ENCODE peak calls at places on chromosomes 16 and 17, in four cellular contexts. S, J, G and C are unnamed samples.

GRCh38 chr17:32288600-32288999 is 23.0 kb downstream of the RHBDL3 start:
- DNase-seq in S (no peak), J (no peak), G (no peak), C (no peak)

GRCh38 chr17:44211281-44212265 is 7.9 kb downstream of the UBTF start:
- DNase-seq in J (no peak), G (no peak), S (no peak), C (no peak)

GRCh38 chr16:56631197-56631596 is 1.3 kb upstream of the MT1M start:
- DNase-seq in G (no peak), J (no peak), S (no peak), C (no peak)

GRCh38 chr16:57982345-57982744 is 11.4 kb upstream of the CNGB1 start:
- DNase-seq in G (no peak), S (no peak), J (no peak), C (no peak)

GRCh38 chr16:19815418-19815817 is 69.2 kb downstream of the GPRC5B start:
- DNase-seq in G (no peak), J (no peak), S (no peak), C (no peak)

GRCh38 chr17:58196610-58197009 is 4.1 kb downstream of the EPX start:
- DNase-seq in J (no peak), G (no peak), S (no peak), C (no peak)

GRCh38 chr16:60031751-60032150 is 1297.6 kb upstream of the GOT2 start:
- DNase-seq in G (no peak), S (peak; percentile 55), J (no peak), C (no peak)

GRCh38 chr16:54277845-54278703 is 8.5 kb downstream of the IRX3 start:
- DNase-seq in S (no peak), G (no peak), J (peak; percentile 79), C (no peak)

GRCh38 chr17:66634193-66634592 is 200.7 kb upstream of the CACNG5 start:
- DNase-seq in J (no peak), S (no peak), G (no peak), C (no peak)

GRCh38 chr17:54749157-54749556 is 151.5 kb upstream of the TOM1L1 start:
- DNase-seq in S (no peak), J (peak; percentile 7), G (no peak), C (no peak)

GRCh38 chr16:58063377-58064076 is 38.0 kb downstream of the MMP15 start:
- DNase-seq in S (no peak), J (no peak), G (peak; percentile 3), C (no peak)

GRCh38 chr16:569445-570254 is at the start of gene PIGQ:
- DNase-seq in J (peak; percentile 90), S (peak; percentile 47), G (peak; percentile 79), C (peak; percentile 82)

GRCh38 chr17:27326585-27326984 is 32.7 kb downstream of the WSB1 start:
- DNase-seq in S (no peak), J (no peak), G (no peak), C (no peak)

GRCh38 chr17:80498242-80498919 is 22.0 kb upstream of the NPTX1 start:
- DNase-seq in S (peak; percentile 77), G (no peak), J (peak; percentile 59), C (peak; percentile 82)

GRCh38 chr16:31436221-31437045 is 6.2 kb downstream of the ZNF843 start:
- DNase-seq in G (no peak), J (no peak), S (no peak), C (no peak)

GRCh38 chr16:49600541-49600940 is 226.9 kb downstream of the C16orf78 start:
- DNase-seq in S (no peak), G (no peak), J (no peak), C (no peak)

GRCh38 chr17:36657763-36658490 is 56.5 kb downstream of the MRM1 start:
- DNase-seq in J (peak; percentile 76), S (no peak), G (peak; percentile 20), C (peak; percentile 28)

GRCh38 chr17:17677299-17678040 is 3.8 kb upstream of the RAI1 start:
- DNase-seq in G (no peak), J (no peak), S (no peak), C (no peak)

GRCh38 chr17:57257213-57257873 is 1.0 kb downstream of the MSI2 start:
- DNase-seq in J (peak; percentile 74), G (peak; percentile 9), S (no peak), C (peak; percentile 29)

GRCh38 chr16:4086153-4086552 is 30.1 kb downstream of the ADCY9 start:
- DNase-seq in J (no peak), G (no peak), S (no peak), C (no peak)

GRCh38 chr17:65005858-65006257 is 50.7 kb downstream of the GNA13 start:
- DNase-seq in S (no peak), G (no peak), J (no peak), C (no peak)

GRCh38 chr17:67047382-67047781 is 3.0 kb downstream of the CACNG1 start:
- DNase-seq in J (no peak), G (no peak), S (no peak), C (no peak)

GRCh38 chr17:77318491-77319210 is 177.9 kb downstream of the SEC14L1 start:
- DNase-seq in J (no peak), S (no peak), G (peak; percentile 72), C (peak; percentile 76)

GRCh38 chr16:58002411-58002790 is 1.2 kb downstream of the USB1 start:
- DNase-seq in S (no peak), J (no peak), G (no peak), C (no peak)

GRCh38 chr16:630024-630814 is 566 bp upstream of the WFIKKN1 start:
- DNase-seq in S (no peak), G (no peak), J (peak; percentile 72), C (peak; percentile 47)

GRCh38 chr16:10314317-10314716 is 71.5 kb upstream of the ATF7IP2 start:
- DNase-seq in G (no peak), S (no peak), J (no peak), C (no peak)

GRCh38 chr16:10309271-10309932 is 76.5 kb upstream of the ATF7IP2 start:
- DNase-seq in J (no peak), G (no peak), S (no peak), C (no peak)

GRCh38 chr16:10312023-10312422 is 73.8 kb upstream of the ATF7IP2 start:
- DNase-seq in J (no peak), S (no peak), G (no peak), C (no peak)

GRCh38 chr16:10314811-10315210 is 71.0 kb upstream of the ATF7IP2 start:
- DNase-seq in G (no peak), S (peak; percentile 37), J (no peak), C (peak; percentile 24)

GRCh38 chr16:10312784-10313724 is 72.8 kb upstream of the ATF7IP2 start:
- DNase-seq in J (no peak), S (no peak), G (no peak), C (no peak)
- H2AFZ ChIP-seq in J (no peak overlapping the region), S (no peak overlapping the region), G (no peak overlapping the region), C (no peak overlapping the region)

GRCh38 chr17:1716076-1716911 is 6.1 kb upstream of the TLCD2 start:
- DNase-seq in G (peak; percentile 100), S (peak; percentile 100), J (peak; percentile 100), C (peak; percentile 100)
- H3K4me2 ChIP-seq in G (peak overlapping the region; percentile 54), S (peak overlapping the region; percentile 97), J (peak overlapping the region; percentile 91), C (peak overlapping the region; percentile 95)

GRCh38 chr17:74744714-74745547 is 3.5 kb upstream of the NHERF1 start:
- DNase-seq in G (peak; percentile 68), S (no peak), J (peak; percentile 84), C (peak; percentile 69)
- H2AFZ ChIP-seq in G (no peak overlapping the region), S (peak overlapping the region; percentile 72), J (peak overlapping the region; percentile 84), C (peak overlapping the region; percentile 63)

DNA sequence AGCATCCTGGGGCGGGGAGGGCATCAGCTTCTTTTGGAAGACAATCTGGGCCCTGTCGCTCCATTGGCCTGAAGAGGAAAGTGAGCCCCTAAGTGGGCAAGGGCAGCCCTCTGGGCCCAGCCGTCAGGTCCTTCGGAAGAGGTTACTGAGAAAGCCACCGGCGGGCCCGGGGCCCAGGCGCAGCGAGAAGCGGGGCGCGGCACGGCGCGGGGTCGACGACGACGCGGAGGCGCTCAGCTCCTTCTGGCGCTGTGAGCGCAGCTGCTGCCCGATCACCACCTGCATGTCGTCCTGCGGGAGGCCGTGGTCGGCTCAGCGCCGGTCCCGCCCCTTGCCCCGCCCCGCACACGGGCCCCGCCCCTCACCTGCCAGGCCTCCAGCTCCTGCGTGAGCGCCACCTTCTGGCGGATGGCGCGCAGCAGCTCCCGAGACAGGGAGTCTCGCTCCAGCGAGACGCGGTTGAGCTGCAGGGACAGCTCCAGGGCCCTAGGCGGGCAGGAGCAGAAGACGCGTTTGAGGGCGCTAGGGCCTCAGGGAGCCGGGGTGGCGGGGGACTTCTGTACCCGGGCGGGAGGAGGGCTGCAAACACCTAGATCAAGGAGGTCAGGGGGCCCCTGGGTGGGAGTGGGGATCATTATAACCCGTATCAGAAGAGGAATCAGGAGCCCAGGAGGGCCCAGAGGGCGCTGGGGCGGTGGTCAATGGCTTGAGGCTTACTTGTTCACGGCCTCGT is 4.3 kb downstream of the THOC6 start:
- DNase-seq in S (peak; percentile 25), J (peak; percentile 96), G (peak; percentile 69), C (peak; percentile 82)
- H3K4me2 ChIP-seq in S (peak overlapping the region; percentile 46), J (peak overlapping the region; percentile 74), G (peak overlapping the region; percentile 57), C (no peak overlapping the region)

GRCh38 chr17:40550608-40551007 is 14.7 kb downstream of the CCR7 start:
- DNase-seq in J (no peak), S (peak; percentile 60), G (peak; percentile 92), C (peak; percentile 98)
- H2AFZ ChIP-seq in J (no peak overlapping the region), S (no peak overlapping the region), G (no peak overlapping the region), C (no peak overlapping the region)

GRCh38 chr16:51025588-51026290 is 125.3 kb downstream of the SALL1 start:
- DNase-seq in S (no peak), J (no peak), G (no peak), C (no peak)
- H3K4me2 ChIP-seq in S (no peak overlapping the region), J (no peak overlapping the region), G (no peak overlapping the region), C (no peak overlapping the region)

GRCh38 chr17:75563063-75563758 is 24.4 kb upstream of the MYO15B start:
- DNase-seq in J (no peak), S (no peak), G (no peak), C (no peak)
- H2AFZ ChIP-seq in J (no peak overlapping the region), S (no peak overlapping the region), G (no peak overlapping the region), C (no peak overlapping the region)

GRCh38 chr17:50459081-50459676 is 9.5 kb downstream of the CHAD start:
- DNase-seq in S (no peak), J (no peak), G (peak; percentile 69), C (peak; percentile 39)
- H3K4me2 ChIP-seq in S (no peak overlapping the region), J (no peak overlapping the region), G (no peak overlapping the region), C (no peak overlapping the region)

GRCh38 chr17:35051183-35051578 is 12.3 kb downstream of the RFFL start:
- DNase-seq in J (no peak), S (no peak), G (peak; percentile 55), C (no peak)

GRCh38 chr17:35053204-35053603 is 10.3 kb downstream of the RFFL start:
- DNase-seq in G (no peak), J (no peak), S (no peak), C (no peak)

GRCh38 chr17:35051579-35052239 is 11.8 kb downstream of the RFFL start:
- DNase-seq in J (no peak), G (peak; percentile 84), S (peak; percentile 72), C (peak; percentile 19)

GRCh38 chr17:35052780-35053179 is 10.7 kb downstream of the RFFL start:
- DNase-seq in J (no peak), S (peak; percentile 26), G (no peak), C (peak; percentile 12)

DNA sequence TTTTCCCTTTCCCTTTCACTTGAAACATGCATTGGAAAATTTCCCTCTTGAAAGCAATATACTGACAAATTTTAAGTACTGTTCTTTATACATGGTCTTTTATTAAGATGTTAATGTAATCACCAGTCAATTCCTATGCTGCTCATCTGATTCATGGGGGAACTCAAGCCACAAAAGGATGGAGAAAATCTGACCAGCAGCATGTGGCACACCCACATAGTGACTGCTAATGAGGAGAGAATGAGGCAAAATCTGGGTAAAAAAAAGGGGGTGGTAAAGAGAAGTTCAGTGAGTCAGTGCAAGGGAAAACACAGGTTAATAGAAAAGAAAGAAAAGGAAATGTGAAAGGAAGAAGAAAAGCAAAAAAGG is 11.3 kb downstream of the RFFL start:
- DNase-seq in S (peak; percentile 81), J (no peak), G (peak; percentile 56), C (peak; percentile 64)
- H2AFZ ChIP-seq in S (no peak overlapping the region), J (no peak overlapping the region), G (no peak overlapping the region), C (no peak overlapping the region)